ENCODE peak calls at places on chromosomes 4 and X, in eight cellular contexts. C is heart right ventricle, Q is upper lobe of left lung, T is keratinocyte, P is GM06990, I is OCI-LY7, Y is hepatocyte, L is psoas muscle. F is an unnamed sample.
A peak's percentile ranks its signal among the peaks of the same experiment; 100 is the strongest.

GRCh38 chr4:148007303-148007702 is 275.4 kb downstream of the ARHGAP10 start:
- DNase-seq in C (no peak), Q (no peak), T (peak; percentile 92), P (no peak), I (no peak), Y (peak; percentile 77), L (no peak), F (peak; percentile 90)

GRCh38 chr4:149176019-149176418 is 639.6 kb downstream of the IQCM start:
- DNase-seq in C (no peak), Q (no peak), T (no peak), P (no peak), I (peak; percentile 7), Y (peak; percentile 21), L (no peak), F (no peak)

GRCh38 chr4:126992910-126993309 is 639.8 kb upstream of the INTU start:
- DNase-seq in C (no peak), Q (no peak), T (no peak), P (no peak), I (no peak), Y (no peak), L (no peak), F (no peak)

GRCh38 chr4:60913026-60913425 is 287.1 kb upstream of the ADGRL3 start:
- DNase-seq in C (no peak), Q (no peak), T (no peak), P (no peak), I (no peak), Y (peak; percentile 14), L (no peak), F (no peak)

GRCh38 chr4:53899544-53900274 is 164.7 kb downstream of the CHIC2 start:
- DNase-seq in C (no peak), Q (no peak), T (no peak), P (no peak), I (no peak), Y (peak; percentile 24), L (no peak), F (peak; percentile 76)

GRCh38 chrX:125826774-125827451 is 339.2 kb downstream of the DCAF12L2 start:
- DNase-seq in C (no peak), Q (no peak), T (no peak), P (no peak), I (no peak), Y (no peak), L (no peak), F (no peak)

GRCh38 chr4:33837043-33837442 is 2407.3 kb downstream of the ARAP2 start:
- DNase-seq in C (no peak), Q (no peak), T (no peak), P (no peak), I (no peak), Y (peak; percentile 7), L (no peak), F (peak; percentile 79)

GRCh38 chr4:41399191-41399590 is 138.8 kb upstream of the LIMCH1 start:
- DNase-seq in C (no peak), Q (no peak), T (no peak), P (no peak), I (no peak), Y (no peak), L (no peak), F (no peak)

GRCh38 chr4:147110968-147111367 is 165.3 kb upstream of the TTC29 start:
- DNase-seq in C (no peak), Q (no peak), T (no peak), P (no peak), I (no peak), Y (peak; percentile 29), L (no peak), F (peak; percentile 54)

GRCh38 chr4:48620093-48620492 is 130.0 kb downstream of the ZAR1 start:
- DNase-seq in C (no peak), Q (no peak), T (no peak), P (no peak), I (no peak), Y (no peak), L (no peak), F (no peak)

GRCh38 chrX:54045563-54046228 is 1.4 kb upstream of the PHF8 start:
- DNase-seq in C (no peak), Q (no peak), T (no peak), P (no peak), I (no peak), Y (no peak), L (no peak), F (no peak)
- H3K4me3 ChIP-seq in C (no peak overlapping the region), Q (no peak overlapping the region), T (no peak overlapping the region), P (no peak overlapping the region), I (peak overlapping the region; percentile 92), Y (peak overlapping the region; percentile 5), L (no peak overlapping the region), F (no peak overlapping the region)

GRCh38 chr4:176526704-176527103 is 206.9 kb downstream of the SPCS3 start:
- DNase-seq in C (no peak), Q (no peak), T (no peak), P (no peak), I (no peak), Y (no peak), L (no peak), F (no peak)
- TF ChIP-seq CTCF in C (no peak), Q (no peak), T (no peak), P (no peak), I (no peak), Y (no peak), L (no peak), F (no peak)

GRCh38 chr4:30724217-30724616 is 4.0 kb downstream of the PCDH7 start:
- DNase-seq in C (no peak), Q (no peak), T (no peak), P (no peak), I (no peak), Y (no peak), L (no peak), F (no peak)

GRCh38 chr4:30720656-30721352 is 635 bp downstream of the PCDH7 start:
- DNase-seq in C (peak; percentile 25), Q (peak; percentile 83), T (no peak), P (peak; percentile 18), I (no peak), Y (peak; percentile 52), L (peak; percentile 58), F (peak; percentile 71)

GRCh38 chr4:30721353-30722091 is 1.4 kb downstream of the PCDH7 start:
- DNase-seq in C (peak; percentile 46), Q (peak; percentile 90), T (no peak), P (peak; percentile 18), I (no peak), Y (peak; percentile 80), L (peak; percentile 60), F (peak; percentile 71)

GRCh38 chr4:30722916-30723270 is 2.7 kb downstream of the PCDH7 start:
- DNase-seq in C (no peak), Q (peak; percentile 46), T (no peak), P (peak; percentile 1), I (no peak), Y (peak; percentile 14), L (no peak), F (no peak)

GRCh38 chr4:30722092-30722915 is 2.1 kb downstream of the PCDH7 start:
- DNase-seq in C (peak; percentile 32), Q (peak; percentile 84), T (no peak), P (peak; percentile 4), I (no peak), Y (peak; percentile 31), L (peak; percentile 52), F (no peak)
- H3K4me3 ChIP-seq in C (peak overlapping the region; percentile 41), Q (peak overlapping the region; percentile 58), T (peak overlapping the region; percentile 77), P (no peak overlapping the region), I (no peak overlapping the region), Y (peak overlapping the region; percentile 60), L (peak overlapping the region; percentile 60), F (peak overlapping the region; percentile 47)

GRCh38 chrX:113741744-113742143 is 842.1 kb upstream of the HTR2C start:
- DNase-seq in C (no peak), Q (no peak), T (no peak), P (no peak), I (peak; percentile 25), Y (peak; percentile 66), L (no peak), F (no peak)
- TF ChIP-seq CTCF in C (no peak), Q (no peak), T (no peak), P (peak; percentile 18), I (peak; percentile 53), Y (peak; percentile 58), L (no peak), F (no peak)

DNA sequence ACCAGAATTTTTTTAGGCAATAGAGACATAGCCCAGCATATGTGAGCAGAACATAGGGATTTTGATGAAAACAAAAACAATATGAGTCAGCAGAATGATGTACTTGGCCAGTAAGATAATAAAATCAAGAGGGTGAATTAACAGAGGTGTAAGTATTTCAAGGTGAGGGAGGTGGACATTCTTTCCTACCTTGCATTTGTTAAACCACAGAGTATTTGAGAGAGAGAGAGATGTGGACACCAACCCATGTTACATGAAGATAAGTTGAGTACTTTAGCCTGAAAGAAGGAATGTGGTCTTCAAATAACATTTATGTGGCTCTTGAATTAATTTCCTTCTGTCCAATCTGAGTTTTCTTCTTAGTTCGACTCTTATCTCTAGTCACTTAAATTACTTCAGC is 68.6 kb downstream of the DIAPH2 start:
- DNase-seq in C (no peak), Q (no peak), T (no peak), P (no peak), I (no peak), Y (no peak), L (no peak), F (no peak)
- H3K4me3 ChIP-seq in C (no peak overlapping the region), Q (no peak overlapping the region), T (no peak overlapping the region), P (no peak overlapping the region), I (no peak overlapping the region), Y (no peak overlapping the region), L (no peak overlapping the region), F (no peak overlapping the region)

DNA sequence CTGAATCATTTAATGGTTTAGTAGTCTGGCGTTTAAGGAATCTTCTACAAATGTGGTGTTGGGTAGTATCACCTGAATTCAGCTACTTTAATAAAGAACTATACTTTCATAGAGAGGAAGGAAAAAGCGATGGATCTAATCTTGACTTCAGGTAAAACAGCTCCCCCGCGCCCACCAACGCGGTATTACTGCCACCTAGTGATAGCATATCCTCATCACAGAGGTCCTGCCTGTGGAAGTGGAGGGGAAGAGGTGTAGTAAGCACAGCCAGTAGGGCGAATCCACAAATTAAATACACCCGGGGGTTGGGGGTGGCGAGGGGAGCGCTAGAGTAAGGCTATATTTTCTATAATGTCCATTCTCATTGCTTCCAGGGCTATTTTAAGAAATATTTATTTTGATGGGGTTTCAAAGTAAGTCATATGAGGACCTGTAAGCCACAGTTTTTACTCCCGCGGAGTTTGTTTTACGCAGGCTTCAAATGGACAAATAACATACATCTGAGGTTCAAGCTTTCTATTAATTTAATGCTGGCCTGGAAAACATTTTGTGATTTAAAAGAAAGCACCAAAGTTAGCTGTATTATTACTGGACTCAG is 8.3 kb upstream of the DAPP1 start:
- DNase-seq in C (peak; percentile 47), Q (no peak), T (no peak), P (no peak), I (peak; percentile 82), Y (peak; percentile 74), L (peak; percentile 71), F (no peak)
- TF ChIP-seq CTCF in C (peak; percentile 70), Q (peak; percentile 64), T (peak; percentile 82), P (peak; percentile 75), I (peak; percentile 96), Y (peak; percentile 76), L (peak; percentile 84), F (peak; percentile 44)